ENCODE peak calls at places on chromosomes 6 and 20, in eight cellular contexts. C is BE2C; X is IMR-90; L is mesothelial cell of epicardium; P is neural crest cell; V is MCF 10A; K is activated T-helper 2 cell treated with anti-CD3 and anti-CD28 coated beads, Interferon-gamma antibody, Interleukin-2, Interleukin-4, amounts not matched to agents 10 μg/mL and 5 μg/mL and 100 μg/mL, durations not matched to agents 14 hours and 24 hours and 36 hours; J is ACHN. H is an unnamed sample.

GRCh38 chr6:139256087-139256486 is 35.7 kb downstream of the TXLNB start:
- DNase-seq in C (no peak), X (peak; percentile 83), L (no peak), P (no peak), V (no peak), K (no peak), J (no peak), H (no peak)

GRCh38 chr6:70667711-70668498 is at the start of gene SMAP1:
- DNase-seq in C (peak; percentile 97), X (peak; percentile 84), L (peak; percentile 95), P (peak; percentile 92), V (peak; percentile 91), K (peak; percentile 90), J (peak; percentile 87), H (peak; percentile 72)

GRCh38 chr6:93238632-93239031 is 180.7 kb downstream of the EPHA7 start:
- DNase-seq in C (no peak), X (no peak), L (no peak), P (no peak), V (no peak), K (no peak), J (no peak), H (no peak)

GRCh38 chr6:100998111-100998510 is 117.0 kb upstream of the ASCC3 start:
- DNase-seq in C (no peak), X (peak; percentile 5), L (no peak), P (no peak), V (no peak), K (no peak), J (no peak), H (no peak)

GRCh38 chr6:118523216-118523615 is 24.9 kb upstream of the PLN start:
- DNase-seq in C (no peak), X (no peak), L (no peak), P (no peak), V (no peak), K (no peak), J (no peak), H (no peak)

GRCh38 chr20:6819599-6819998 is 52.1 kb downstream of the BMP2 start:
- DNase-seq in C (no peak), X (no peak), L (no peak), P (no peak), V (peak; percentile 42), K (no peak), J (no peak), H (no peak)

GRCh38 chr20:23156170-23156841 is 70.2 kb upstream of the CD93 start:
- DNase-seq in C (no peak), X (peak; percentile 82), L (peak; percentile 28), P (no peak), V (peak; percentile 93), K (no peak), J (peak; percentile 71), H (no peak)

GRCh38 chr6:33958208-33958862 is 154.5 kb upstream of the MLN start:
- DNase-seq in C (peak; percentile 58), X (no peak), L (no peak), P (no peak), V (peak; percentile 22), K (no peak), J (no peak), H (no peak)

GRCh38 chr6:33314943-33315752 is 1.3 kb upstream of the TAPBP start:
- DNase-seq in C (no peak), X (no peak), L (no peak), P (no peak), V (peak; percentile 16), K (no peak), J (no peak), H (no peak)

GRCh38 chr6:112879920-112880413 is 532.8 kb downstream of the RFPL4B start:
- DNase-seq in C (peak; percentile 27), X (no peak), L (peak; percentile 42), P (peak; percentile 43), V (no peak), K (peak; percentile 13), J (no peak), H (no peak)

GRCh38 chr6:37699138-37699766 is 1.6 kb upstream of the MDGA1 start:
- DNase-seq in C (no peak), X (no peak), L (no peak), P (no peak), V (no peak), K (no peak), J (no peak), H (no peak)

GRCh38 chr20:11585752-11586352 is 331.8 kb upstream of the BTBD3 start:
- DNase-seq in C (no peak), X (peak; percentile 22), L (no peak), P (no peak), V (peak; percentile 22), K (no peak), J (peak; percentile 13), H (no peak)

GRCh38 chr20:63756648-63756991 is 17.0 kb downstream of the SLC2A4RG start:
- DNase-seq in C (no peak), X (no peak), L (no peak), P (no peak), V (no peak), K (no peak), J (no peak), H (no peak)

GRCh38 chr20:32227744-32228688 is 20.3 kb downstream of the POFUT1 start:
- DNase-seq in C (no peak), X (no peak), L (no peak), P (no peak), V (no peak), K (no peak), J (no peak), H (no peak)

GRCh38 chr20:23629017-23629541 is 8.7 kb downstream of the CST3 start:
- DNase-seq in C (no peak), X (peak; percentile 69), L (no peak), P (no peak), V (peak; percentile 96), K (no peak), J (peak; percentile 18), H (no peak)

GRCh38 chr6:27897580-27898206 is 14.5 kb downstream of the OR2B2 start:
- DNase-seq in C (no peak), X (no peak), L (no peak), P (no peak), V (no peak), K (no peak), J (no peak), H (no peak)

GRCh38 chr6:17353440-17354175 is 39.8 kb upstream of the CAP2 start:
- DNase-seq in C (no peak), X (no peak), L (no peak), P (no peak), V (no peak), K (no peak), J (no peak), H (no peak)

GRCh38 chr6:32944265-32944664 is 3.4 kb upstream of the HLA-DMB start:
- DNase-seq in C (no peak), X (no peak), L (no peak), P (no peak), V (no peak), K (peak; percentile 34), J (no peak), H (peak; percentile 84)

GRCh38 chr6:139590206-139590605 is 215.8 kb upstream of the CITED2 start:
- DNase-seq in C (no peak), X (no peak), L (no peak), P (no peak), V (no peak), K (no peak), J (no peak), H (no peak)

GRCh38 chr6:40963019-40963418 is 76.0 kb downstream of the UNC5CL start:
- DNase-seq in C (no peak), X (no peak), L (no peak), P (no peak), V (no peak), K (no peak), J (no peak), H (no peak)

GRCh38 chr6:36727491-36728021 is 29.9 kb downstream of the RAB44 start:
- DNase-seq in C (no peak), X (peak; percentile 29), L (no peak), P (no peak), V (no peak), K (no peak), J (peak; percentile 2), H (peak; percentile 39)

GRCh38 chr6:73515204-73516101 is 5.4 kb downstream of the EEF1A1 start:
- DNase-seq in C (peak; percentile 53), X (peak; percentile 88), L (no peak), P (no peak), V (peak; percentile 77), K (no peak), J (peak; percentile 79), H (no peak)

GRCh38 chr6:90086517-90086916 is 192.2 kb downstream of the GJA10 start:
- DNase-seq in C (no peak), X (peak; percentile 54), L (no peak), P (no peak), V (peak; percentile 89), K (no peak), J (peak; percentile 2), H (no peak)

GRCh38 chr6:136784910-136785746 is 7.1 kb downstream of the MAP3K5 start:
- DNase-seq in C (no peak), X (no peak), L (no peak), P (no peak), V (peak; percentile 51), K (no peak), J (no peak), H (no peak)

GRCh38 chr6:80165819-80166218 is 59.3 kb downstream of the BCKDHB start:
- DNase-seq in C (no peak), X (peak; percentile 29), L (no peak), P (no peak), V (no peak), K (no peak), J (no peak), H (no peak)